ENCODE peak calls at places on chromosome 22, in four cellular contexts. Y is SK-N-SH, E is OCI-LY7, R is GM23338. L is an unnamed sample. For H3K4me1, the result is how much of the 10 kb centered on the place peaks cover.

GRCh38 chr22:50292643-50293440 is 14.6 kb downstream of the PLXNB2 start:
- DNase-seq in Y (no peak), R (no peak), E (peak), L (no peak)

GRCh38 chr22:49525776-49526535 is 301.7 kb downstream of the BRD1 start:
- DNase-seq in R (no peak), Y (no peak), E (no peak), L (no peak)

GRCh38 chr22:47847281-47847890 is 1084.9 kb downstream of the TBC1D22A start:
- DNase-seq in E (peak), Y (no peak), R (no peak), L (no peak)

GRCh38 chr22:46754110-46754799 is 8.2 kb upstream of the TBC1D22A start:
- DNase-seq in Y (peak), R (no peak), E (no peak), L (peak)

GRCh38 chr22:43209523-43209890 is 22.6 kb upstream of the TTLL12 start:
- DNase-seq in Y (no peak), R (no peak), E (no peak), L (no peak)

GRCh38 chr22:47196493-47196849 is 434.0 kb downstream of the TBC1D22A start:
- DNase-seq in E (no peak), R (no peak), Y (no peak), L (no peak)

GRCh38 chr22:39959640-39960447 is at the start of gene TMA7B:
- DNase-seq in E (no peak), R (peak), Y (peak), L (peak)

GRCh38 chr22:20031732-20032406 is 11.0 kb downstream of the TANGO2 start:
- DNase-seq in E (peak), R (peak), Y (no peak), L (no peak)

GRCh38 chr22:39135092-39135896 is 17.2 kb downstream of the CBX7 start:
- DNase-seq in Y (peak), R (peak), E (peak), L (peak)

GRCh38 chr22:40597541-40598453 is 38.7 kb downstream of the MRTFA start:
- DNase-seq in E (no peak), R (no peak), Y (no peak), L (no peak)

GRCh38 chr22:35446365-35446764 is 46.4 kb downstream of the MCM5 start:
- DNase-seq in R (no peak), Y (no peak), E (no peak), L (peak)

GRCh38 chr22:40215266-40215665 is 37.5 kb downstream of the TNRC6B start:
- DNase-seq in R (no peak), Y (no peak), E (peak), L (no peak)

GRCh38 chr22:30198152-30198845 is 48.3 kb downstream of the LIF start:
- DNase-seq in E (no peak), R (no peak), Y (no peak), L (no peak)

GRCh38 chr22:17990167-17990566 is 34.2 kb downstream of the MICAL3 start:
- DNase-seq in E (no peak), R (no peak), Y (no peak), L (no peak)

GRCh38 chr22:30837531-30837930 is 131.0 kb downstream of the MORC2 start:
- DNase-seq in R (no peak), Y (no peak), E (no peak), L (no peak)

GRCh38 chr22:28034760-28035401 is 115.8 kb upstream of the PITPNB start:
- DNase-seq in Y (peak), R (no peak), E (no peak), L (peak)

GRCh38 chr22:39652990-39653786 is 82.6 kb downstream of the CACNA1I start:
- DNase-seq in R (no peak), Y (no peak), E (no peak), L (no peak)

GRCh38 chr22:20509344-20510047 is 2.1 kb downstream of the MED15 start:
- DNase-seq in E (peak), Y (peak), R (peak), L (peak)

GRCh38 chr22:36227806-36228205 is 11.5 kb downstream of the APOL2 start:
- DNase-seq in R (no peak), E (no peak), Y (no peak), L (no peak)

GRCh38 chr22:19933328-19934241 is 8.0 kb upstream of the COMT start:
- DNase-seq in E (no peak), Y (no peak), R (no peak), L (no peak)

GRCh38 chr22:30262917-30263741 is 3.5 kb downstream of the OSM start:
- DNase-seq in R (peak), Y (peak), E (peak), L (peak)

GRCh38 chr22:47169801-47170140 is 407.3 kb downstream of the TBC1D22A start:
- DNase-seq in Y (no peak), E (no peak), R (no peak), L (no peak)

GRCh38 chr22:31846161-31847115 is 92.6 kb downstream of the DEPDC5 start:
- DNase-seq in E (peak), Y (peak), R (peak), L (no peak)

GRCh38 chr22:36419177-36419911 is 31.6 kb upstream of the MYH9 start:
- DNase-seq in E (no peak), Y (no peak), R (peak), L (peak)

GRCh38 chr22:49189871-49190270 is 637.8 kb downstream of the BRD1 start:
- DNase-seq in E (no peak), Y (no peak), R (no peak), L (no peak)

GRCh38 chr22:49594078-49594477 is 233.6 kb downstream of the BRD1 start:
- DNase-seq in E (no peak), Y (no peak), R (no peak), L (no peak)

GRCh38 chr22:29520851-29521250 is 32.7 kb downstream of the THOC5 start:
- DNase-seq in R (no peak), Y (no peak), E (no peak), L (no peak)

GRCh38 chr22:49460662-49461371 is 366.9 kb downstream of the BRD1 start:
- DNase-seq in R (no peak), E (no peak), Y (no peak), L (no peak)

DNA sequence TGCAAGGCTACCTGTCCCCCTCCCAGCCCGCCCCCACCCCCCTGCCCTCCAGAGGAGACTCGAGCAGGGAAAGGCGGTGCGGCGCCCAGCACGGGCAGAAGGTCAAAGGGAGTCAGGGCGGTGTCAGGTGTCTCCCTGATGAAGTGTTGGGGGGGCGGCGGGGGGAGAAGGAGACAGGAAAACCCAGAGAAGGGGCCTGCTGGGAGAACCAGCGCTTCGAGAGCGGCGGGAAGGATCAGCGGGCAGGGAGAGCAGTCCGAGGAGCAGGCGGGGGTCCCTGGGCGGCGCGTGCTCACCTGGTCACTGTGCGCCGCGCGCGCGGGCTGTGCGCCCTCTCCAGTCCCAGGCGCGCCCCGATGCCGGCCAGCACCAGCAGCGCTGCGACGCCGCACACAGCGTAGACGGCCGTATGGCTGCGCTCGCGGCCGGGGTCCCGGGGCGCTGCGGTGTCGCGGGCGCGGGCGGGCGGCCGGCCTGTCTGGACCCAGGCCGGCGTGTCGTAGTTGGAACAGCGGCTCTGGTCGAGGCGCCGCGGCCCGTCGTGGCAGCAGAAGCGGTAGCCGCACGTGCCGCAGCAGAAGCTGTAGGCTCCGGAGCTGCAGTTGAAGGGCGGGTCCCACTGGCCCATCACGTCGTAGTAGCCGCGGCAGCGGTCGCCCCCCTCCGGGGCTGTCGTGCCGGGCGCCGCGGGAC is 886 bp downstream of the SHISA8 start:
- DNase-seq in R (peak), Y (no peak), E (no peak), L (no peak)
- H3K4me2 ChIP-seq in R (peak), Y (no peak), E (no peak), L (peak)

DNA sequence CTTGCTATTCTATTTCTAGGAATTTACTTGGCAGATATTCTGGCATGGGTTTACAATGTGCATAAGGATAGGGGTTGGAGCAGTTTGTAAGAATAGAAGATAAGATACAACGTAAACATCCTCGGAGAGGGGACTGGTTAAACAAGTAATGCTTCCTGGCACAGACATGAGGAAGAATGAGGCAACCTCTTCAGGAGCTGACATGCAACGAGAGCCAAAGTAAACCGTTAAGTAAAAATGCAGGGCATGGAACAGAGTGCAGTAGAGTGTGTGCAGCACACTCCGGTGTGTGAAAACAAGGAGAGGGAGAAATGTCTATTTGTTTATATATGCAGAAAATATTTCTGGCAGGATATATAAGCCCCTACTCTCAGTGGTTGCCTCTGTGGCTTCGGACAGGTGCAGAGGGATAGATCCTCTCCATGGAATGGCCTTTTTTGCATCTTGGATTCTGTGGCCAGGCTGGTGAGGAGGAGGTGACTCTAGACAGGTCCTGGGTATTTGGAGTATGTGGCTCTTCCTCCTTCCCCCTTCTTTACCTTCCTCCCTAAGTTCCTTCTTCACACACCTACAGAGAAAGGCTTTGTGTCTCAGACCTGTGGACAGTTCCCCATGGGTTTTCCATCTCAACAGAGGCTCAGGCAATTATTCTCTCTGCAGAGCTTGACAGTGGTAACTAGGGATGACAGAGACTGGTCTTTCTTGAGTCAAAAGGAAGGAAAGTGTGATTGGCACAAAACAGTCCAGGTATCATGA is 2.5 kb downstream of the RAB36 start:
- DNase-seq in Y (no peak), E (no peak), R (no peak), L (peak)
- H3K4me1 ChIP-seq in Y (under half), E (half or more), R (under half), L (under half)

GRCh38 chr22:24894220-24894975 is 52.1 kb downstream of the LHFPL7 start:
- DNase-seq in E (no peak), R (peak), Y (peak), L (peak)
- TF ChIP-seq EZH2phosphoT487 in E (no peak), R (no peak), Y (no peak), L (no peak)

DNA sequence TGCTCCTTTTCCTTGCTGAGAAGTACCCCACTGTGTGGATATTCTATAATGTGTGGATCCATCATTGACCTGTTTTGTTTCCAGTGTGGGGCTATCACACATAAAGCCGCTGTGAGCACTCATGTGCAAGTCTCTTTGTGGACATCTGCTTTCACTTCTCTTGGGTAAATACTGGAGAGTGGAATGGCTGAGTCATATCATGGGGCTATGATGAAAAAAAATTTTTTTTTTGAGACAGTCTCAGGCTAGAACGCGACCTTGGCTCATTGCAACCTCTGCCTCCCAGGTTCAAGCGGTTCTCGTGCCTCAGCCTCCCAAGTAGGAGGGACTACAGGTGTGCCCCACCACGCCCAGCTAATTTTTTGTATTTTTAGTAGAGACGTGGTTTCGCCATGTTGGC is 7.7 kb upstream of the FAM118A start:
- DNase-seq in Y (no peak), R (no peak), E (no peak), L (peak)
- H3K4me2 ChIP-seq in Y (no peak), R (no peak), E (no peak), L (no peak)

GRCh38 chr22:41919357-41920224 is 4.7 kb upstream of the SHISA8 start:
- DNase-seq in R (peak), Y (peak), E (peak), L (peak)
- H3K4me1 ChIP-seq in R (under half), Y (under half), E (half or more), L (under half)

GRCh38 chr22:24148586-24148985 is 32.7 kb upstream of the SUSD2 start:
- DNase-seq in R (no peak), E (no peak), Y (no peak), L (no peak)

GRCh38 chr22:24145446-24146189 is 35.7 kb upstream of the SUSD2 start:
- DNase-seq in R (no peak), E (no peak), Y (no peak), L (no peak)

GRCh38 chr22:24146190-24146616 is 35.1 kb upstream of the SUSD2 start:
- DNase-seq in R (peak), E (peak), Y (peak), L (peak)

GRCh38 chr22:24147666-24148065 is 33.6 kb upstream of the SUSD2 start:
- DNase-seq in R (no peak), Y (no peak), E (peak), L (no peak)

GRCh38 chr22:24146791-24147353 is 34.4 kb upstream of the SUSD2 start:
- DNase-seq in Y (peak), E (no peak), R (peak), L (peak)
- TF ChIP-seq EZH2phosphoT487 in Y (no peak), E (no peak), R (no peak), L (no peak)

GRCh38 chr22:26485991-26486390 is 2.3 kb downstream of the SRRD start:
- DNase-seq in R (no peak), E (no peak), Y (no peak), L (no peak)
- H3K4me2 ChIP-seq in R (no peak), E (peak), Y (peak), L (no peak)

GRCh38 chr22:38034278-38034882 is 22.8 kb upstream of the PICK1 start:
- DNase-seq in Y (peak), R (peak), E (no peak), L (peak)
- H3K4me1 ChIP-seq in Y (under half), R (under half), E (under half), L (under half)